ENCODE peak calls at places on chromosomes 16 and 17, in ten cellular contexts. C is GF-D8; N is stimulated activated CD4-positive, alpha-beta T cell treated with anti-CD3 and anti-CD28 coated beads, Interleukin-1b, Interleukin-23, amount 100 ng/mL, for 1 hour; G is AML-193; J is AG09309; P is dermis blood vessel endothelial cell; M is Panc1; O is HFFc6; Q is DMS153; L is uterus. D is an unnamed sample.

GRCh38 chr17:35900280-35900679 is 20.1 kb upstream of the CCL5 start:
- DNase-seq in J (no peak), N (no peak), G (no peak), C (no peak), O (no peak), P (no peak), L (no peak), M (no peak), Q (no peak), D (no peak)

GRCh38 chr16:86297391-86297790 is 212.9 kb upstream of the FOXF1 start:
- DNase-seq in C (no peak), Q (no peak), G (no peak), N (no peak), J (no peak), L (no peak), M (no peak), P (no peak), O (peak), D (no peak)

GRCh38 chr16:20348365-20349185 is 3.9 kb downstream of the UMOD start:
- DNase-seq in M (no peak), Q (peak), L (no peak), P (no peak), O (no peak), G (no peak), C (no peak), N (no peak), J (no peak), D (no peak)

GRCh38 chr17:82913304-82914043 is 73.7 kb upstream of the ZNF750 start:
- DNase-seq in N (no peak), G (peak), J (no peak), P (peak), C (no peak), Q (no peak), O (no peak), L (no peak), M (no peak), D (no peak)

GRCh38 chr17:81911277-81911961 is at the start of gene PCYT2:
- DNase-seq in O (peak), P (peak), C (peak), N (peak), L (peak), M (no peak), J (peak), Q (peak), G (peak), D (peak)

GRCh38 chr17:46090871-46091270 is 91.8 kb downstream of the STH start:
- DNase-seq in O (no peak), Q (no peak), L (no peak), M (no peak), N (no peak), J (no peak), P (no peak), C (no peak), G (no peak), D (no peak)

GRCh38 chr17:40076101-40076498 is 13.3 kb downstream of the THRA start:
- DNase-seq in J (no peak), M (no peak), N (no peak), G (no peak), Q (no peak), O (no peak), P (no peak), C (peak), L (no peak), D (no peak)

GRCh38 chr17:64354396-64354795 is 36.3 kb downstream of the PECAM1 start:
- DNase-seq in L (no peak), J (no peak), O (no peak), M (no peak), G (no peak), N (no peak), C (no peak), Q (no peak), P (no peak), D (no peak)

GRCh38 chr17:32777436-32777835 is 99.5 kb downstream of the MYO1D start:
- DNase-seq in J (peak), C (no peak), N (no peak), M (peak), G (no peak), Q (no peak), O (peak), P (no peak), L (no peak), D (no peak)

GRCh38 chr16:1990336-1991134 is 765 bp downstream of the SYNGR3 start:
- DNase-seq in C (no peak), M (no peak), N (no peak), J (no peak), G (no peak), P (no peak), Q (no peak), O (no peak), L (no peak), D (no peak)

GRCh38 chr17:43756176-43756575 is 2.4 kb downstream of the SOST start:
- DNase-seq in O (no peak), Q (no peak), P (no peak), J (no peak), G (no peak), L (no peak), M (no peak), N (no peak), C (no peak), D (no peak)

GRCh38 chr17:42814633-42815399 is 9.3 kb downstream of the BECN1 start:
- DNase-seq in L (no peak), G (no peak), M (no peak), N (no peak), C (no peak), O (peak), J (peak), Q (peak), P (peak), D (no peak)

GRCh38 chr17:65360961-65361552 is 200.4 kb downstream of the AXIN2 start:
- DNase-seq in N (no peak), L (no peak), Q (no peak), O (no peak), C (no peak), G (no peak), M (no peak), J (no peak), P (no peak), D (no peak)

GRCh38 chr17:74042744-74043486 is 160.6 kb upstream of the RPL38 start:
- DNase-seq in O (peak), N (no peak), P (no peak), L (peak), M (peak), C (no peak), G (no peak), Q (peak), J (peak), D (peak)

GRCh38 chr17:79174905-79175856 is 100.6 kb downstream of the ENGASE start:
- DNase-seq in G (no peak), J (no peak), O (peak), C (no peak), Q (no peak), P (no peak), L (no peak), N (no peak), M (no peak), D (no peak)

GRCh38 chr16:49532243-49532870 is 158.8 kb downstream of the C16orf78 start:
- DNase-seq in P (no peak), N (no peak), J (no peak), O (no peak), C (no peak), G (no peak), M (no peak), L (no peak), Q (no peak), D (no peak)

GRCh38 chr16:10828851-10829331 is 10.3 kb upstream of the TVP23A start:
- DNase-seq in L (peak), G (no peak), M (no peak), C (no peak), O (peak), J (peak), P (peak), N (no peak), Q (peak), D (no peak)

GRCh38 chr17:74244128-74244527 is 29.9 kb upstream of the DNAI2 start:
- DNase-seq in C (no peak), O (no peak), Q (no peak), G (no peak), N (no peak), L (no peak), P (no peak), J (no peak), M (no peak), D (no peak)

D was measured in GDM1.